ENCODE peak calls at places on chromosomes 1 and 21, in nine cellular contexts. One of them, this sample, is unnamed.

GRCh38 chr1:204829133-204829532 is 41.5 kb upstream of the NFASC start:
- DNase-seq in sigmoid colon: no peak
- DNase-seq in fibroblast of the aortic adventitia: no peak
- DNase-seq in pancreas: no peak
- DNase-seq in HFF-Myc: no peak
- DNase-seq in cardiac fibroblast: no peak
- DNase-seq in cardiac muscle cell: no peak
- DNase-seq in stomach: no peak
- DNase-seq in neural crest cell: no peak
- DNase-seq in this sample: no peak

GRCh38 chr1:25566730-25567341 is 23.4 kb downstream of the LDLRAP1 start:
- DNase-seq in sigmoid colon: peak
- DNase-seq in fibroblast of the aortic adventitia: peak
- DNase-seq in pancreas: no peak
- DNase-seq in HFF-Myc: no peak
- DNase-seq in cardiac fibroblast: peak
- DNase-seq in cardiac muscle cell: peak
- DNase-seq in stomach: no peak
- DNase-seq in neural crest cell: peak
- DNase-seq in this sample: no peak

GRCh38 chr1:240169188-240169587 is 77.5 kb downstream of the FMN2 start:
- DNase-seq in sigmoid colon: no peak
- DNase-seq in fibroblast of the aortic adventitia: peak
- DNase-seq in pancreas: no peak
- DNase-seq in HFF-Myc: no peak
- DNase-seq in cardiac fibroblast: peak
- DNase-seq in cardiac muscle cell: no peak
- DNase-seq in stomach: no peak
- DNase-seq in neural crest cell: no peak
- DNase-seq in this sample: no peak

GRCh38 chr1:158607296-158607695 is 2.2 kb downstream of the OR10Z1 start:
- DNase-seq in sigmoid colon: no peak
- DNase-seq in fibroblast of the aortic adventitia: no peak
- DNase-seq in pancreas: no peak
- DNase-seq in HFF-Myc: no peak
- DNase-seq in cardiac fibroblast: no peak
- DNase-seq in cardiac muscle cell: no peak
- DNase-seq in stomach: no peak
- DNase-seq in neural crest cell: no peak
- DNase-seq in this sample: no peak

GRCh38 chr1:160579216-160579701 is at the start of gene CD84:
- DNase-seq in sigmoid colon: no peak
- DNase-seq in fibroblast of the aortic adventitia: no peak
- DNase-seq in pancreas: no peak
- DNase-seq in HFF-Myc: no peak
- DNase-seq in cardiac fibroblast: no peak
- DNase-seq in cardiac muscle cell: no peak
- DNase-seq in stomach: no peak
- DNase-seq in neural crest cell: no peak
- DNase-seq in this sample: no peak

GRCh38 chr1:61181016-61181560 is 98.7 kb downstream of the NFIA start:
- DNase-seq in sigmoid colon: no peak
- DNase-seq in fibroblast of the aortic adventitia: no peak
- DNase-seq in pancreas: no peak
- DNase-seq in HFF-Myc: no peak
- DNase-seq in cardiac fibroblast: no peak
- DNase-seq in cardiac muscle cell: no peak
- DNase-seq in stomach: no peak
- DNase-seq in neural crest cell: no peak
- DNase-seq in this sample: no peak

GRCh38 chr1:20974069-20974468 is 187.0 kb upstream of the HP1BP3 start:
- DNase-seq in sigmoid colon: no peak
- DNase-seq in fibroblast of the aortic adventitia: peak
- DNase-seq in pancreas: no peak
- DNase-seq in HFF-Myc: no peak
- DNase-seq in cardiac fibroblast: peak
- DNase-seq in cardiac muscle cell: no peak
- DNase-seq in stomach: no peak
- DNase-seq in neural crest cell: no peak
- DNase-seq in this sample: no peak

GRCh38 chr1:162062542-162063015 is 6.9 kb upstream of the NOS1AP start:
- DNase-seq in sigmoid colon: no peak
- DNase-seq in fibroblast of the aortic adventitia: peak
- DNase-seq in pancreas: no peak
- DNase-seq in HFF-Myc: peak
- DNase-seq in cardiac fibroblast: no peak
- DNase-seq in cardiac muscle cell: peak
- DNase-seq in stomach: peak
- DNase-seq in neural crest cell: no peak
- DNase-seq in this sample: peak

GRCh38 chr1:1678581-1679380 is 13.8 kb downstream of the SLC35E2B start:
- DNase-seq in sigmoid colon: peak
- DNase-seq in fibroblast of the aortic adventitia: no peak
- DNase-seq in pancreas: peak
- DNase-seq in HFF-Myc: no peak
- DNase-seq in cardiac fibroblast: no peak
- DNase-seq in cardiac muscle cell: peak
- DNase-seq in stomach: peak
- DNase-seq in neural crest cell: no peak
- DNase-seq in this sample: peak

GRCh38 chr1:233172201-233172600 is 123.3 kb downstream of the PCNX2 start:
- DNase-seq in sigmoid colon: no peak
- DNase-seq in fibroblast of the aortic adventitia: peak
- DNase-seq in pancreas: no peak
- DNase-seq in HFF-Myc: no peak
- DNase-seq in cardiac fibroblast: peak
- DNase-seq in cardiac muscle cell: no peak
- DNase-seq in stomach: no peak
- DNase-seq in neural crest cell: no peak
- DNase-seq in this sample: no peak

GRCh38 chr21:42289926-42290325 is 25.3 kb downstream of the TFF3 start:
- DNase-seq in sigmoid colon: no peak
- DNase-seq in fibroblast of the aortic adventitia: no peak
- DNase-seq in pancreas: peak
- DNase-seq in HFF-Myc: no peak
- DNase-seq in cardiac fibroblast: no peak
- DNase-seq in cardiac muscle cell: no peak
- DNase-seq in stomach: no peak
- DNase-seq in neural crest cell: no peak
- DNase-seq in this sample: no peak

GRCh38 chr21:42655797-42656770 is 2.7 kb downstream of the PDE9A start:
- DNase-seq in sigmoid colon: peak
- DNase-seq in fibroblast of the aortic adventitia: no peak
- DNase-seq in pancreas: no peak
- DNase-seq in HFF-Myc: no peak
- DNase-seq in cardiac fibroblast: no peak
- DNase-seq in cardiac muscle cell: no peak
- DNase-seq in stomach: no peak
- DNase-seq in neural crest cell: no peak
- DNase-seq in this sample: no peak

GRCh38 chr1:17010601-17011438 is 908 bp downstream of the ATP13A2 start:
- DNase-seq in sigmoid colon: no peak
- DNase-seq in fibroblast of the aortic adventitia: peak
- DNase-seq in pancreas: peak
- DNase-seq in HFF-Myc: no peak
- DNase-seq in cardiac fibroblast: peak
- DNase-seq in cardiac muscle cell: no peak
- DNase-seq in stomach: peak
- DNase-seq in neural crest cell: no peak
- DNase-seq in this sample: peak

GRCh38 chr1:245380790-245381535 is 226.2 kb downstream of the KIF26B start:
- DNase-seq in sigmoid colon: no peak
- DNase-seq in fibroblast of the aortic adventitia: peak
- DNase-seq in pancreas: no peak
- DNase-seq in HFF-Myc: no peak
- DNase-seq in cardiac fibroblast: no peak
- DNase-seq in cardiac muscle cell: no peak
- DNase-seq in stomach: no peak
- DNase-seq in neural crest cell: no peak
- DNase-seq in this sample: peak

GRCh38 chr1:222767152-222767571 is 30.2 kb downstream of the FAM177B start:
- DNase-seq in sigmoid colon: no peak
- DNase-seq in fibroblast of the aortic adventitia: no peak
- DNase-seq in pancreas: no peak
- DNase-seq in HFF-Myc: no peak
- DNase-seq in cardiac fibroblast: no peak
- DNase-seq in cardiac muscle cell: no peak
- DNase-seq in stomach: no peak
- DNase-seq in neural crest cell: no peak
- DNase-seq in this sample: no peak

GRCh38 chr1:222769968-222770620 is 33.1 kb downstream of the FAM177B start:
- DNase-seq in sigmoid colon: no peak
- DNase-seq in fibroblast of the aortic adventitia: peak
- DNase-seq in pancreas: no peak
- DNase-seq in HFF-Myc: no peak
- DNase-seq in cardiac fibroblast: peak
- DNase-seq in cardiac muscle cell: no peak
- DNase-seq in stomach: no peak
- DNase-seq in neural crest cell: no peak
- DNase-seq in this sample: no peak

GRCh38 chr1:222768592-222768991 is 31.6 kb downstream of the FAM177B start:
- DNase-seq in sigmoid colon: no peak
- DNase-seq in fibroblast of the aortic adventitia: no peak
- DNase-seq in pancreas: no peak
- DNase-seq in HFF-Myc: no peak
- DNase-seq in cardiac fibroblast: no peak
- DNase-seq in cardiac muscle cell: no peak
- DNase-seq in stomach: no peak
- DNase-seq in neural crest cell: no peak
- DNase-seq in this sample: no peak

DNA sequence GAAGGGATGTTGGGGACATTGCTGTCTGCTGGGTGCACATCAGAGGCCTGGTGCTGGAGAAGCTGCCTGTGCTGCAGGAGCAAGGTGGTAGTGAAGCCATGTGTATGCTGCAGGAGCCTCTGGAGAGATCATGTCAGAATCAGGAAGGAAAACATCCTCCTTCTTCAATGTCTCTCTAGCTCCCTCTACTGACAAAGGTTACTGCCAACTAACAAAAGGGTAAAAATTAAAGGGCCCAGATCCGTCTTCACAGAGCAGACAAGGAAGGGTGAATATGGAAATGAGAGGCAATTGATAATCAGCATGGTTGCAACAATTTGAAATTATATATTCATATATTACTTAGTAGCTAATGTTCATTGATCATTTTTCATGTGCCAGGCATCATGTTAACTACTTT is 32.2 kb downstream of the FAM177B start:
- DNase-seq in sigmoid colon: no peak
- DNase-seq in fibroblast of the aortic adventitia: no peak
- DNase-seq in pancreas: no peak
- DNase-seq in HFF-Myc: no peak
- DNase-seq in cardiac fibroblast: no peak
- DNase-seq in cardiac muscle cell: no peak
- DNase-seq in stomach: no peak
- DNase-seq in neural crest cell: no peak
- DNase-seq in this sample: no peak
- TF ChIP-seq CTCF in sigmoid colon: no peak
- TF ChIP-seq CTCF in fibroblast of the aortic adventitia: no peak
- TF ChIP-seq CTCF in pancreas: no peak
- TF ChIP-seq CTCF in HFF-Myc: peak
- TF ChIP-seq CTCF in cardiac fibroblast: no peak
- TF ChIP-seq CTCF in cardiac muscle cell: no peak
- TF ChIP-seq CTCF in stomach: no peak
- TF ChIP-seq CTCF in neural crest cell: peak
- TF ChIP-seq CTCF in this sample: peak

DNA sequence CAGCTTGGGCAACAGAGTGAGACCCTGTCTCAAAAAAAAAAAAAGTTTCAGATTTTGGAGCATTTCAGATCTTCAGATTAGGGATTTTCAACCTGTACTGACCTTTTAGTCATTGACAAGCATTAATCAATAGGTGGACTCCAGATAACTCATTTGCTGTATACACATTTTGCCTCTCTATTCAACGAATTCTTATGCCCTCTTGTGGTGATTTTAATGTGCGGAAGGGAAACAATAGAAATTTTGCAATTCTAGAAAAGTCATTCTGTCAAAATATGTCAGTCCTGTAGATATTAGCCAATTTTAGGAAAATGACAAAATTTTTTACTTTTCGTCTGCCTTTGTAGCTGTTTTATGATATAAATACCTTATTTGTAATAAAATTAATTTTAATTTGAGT is 11.6 kb upstream of the OR2G2 start:
- DNase-seq in sigmoid colon: no peak
- DNase-seq in fibroblast of the aortic adventitia: no peak
- DNase-seq in pancreas: no peak
- DNase-seq in HFF-Myc: no peak
- DNase-seq in cardiac fibroblast: peak
- DNase-seq in cardiac muscle cell: peak
- DNase-seq in stomach: no peak
- DNase-seq in neural crest cell: no peak
- DNase-seq in this sample: no peak
- TF ChIP-seq CTCF in sigmoid colon: peak
- TF ChIP-seq CTCF in fibroblast of the aortic adventitia: no peak
- TF ChIP-seq CTCF in pancreas: no peak
- TF ChIP-seq CTCF in HFF-Myc: no peak
- TF ChIP-seq CTCF in cardiac fibroblast: peak
- TF ChIP-seq CTCF in cardiac muscle cell: peak
- TF ChIP-seq CTCF in stomach: no peak
- TF ChIP-seq CTCF in neural crest cell: peak
- TF ChIP-seq CTCF in this sample: peak

DNA sequence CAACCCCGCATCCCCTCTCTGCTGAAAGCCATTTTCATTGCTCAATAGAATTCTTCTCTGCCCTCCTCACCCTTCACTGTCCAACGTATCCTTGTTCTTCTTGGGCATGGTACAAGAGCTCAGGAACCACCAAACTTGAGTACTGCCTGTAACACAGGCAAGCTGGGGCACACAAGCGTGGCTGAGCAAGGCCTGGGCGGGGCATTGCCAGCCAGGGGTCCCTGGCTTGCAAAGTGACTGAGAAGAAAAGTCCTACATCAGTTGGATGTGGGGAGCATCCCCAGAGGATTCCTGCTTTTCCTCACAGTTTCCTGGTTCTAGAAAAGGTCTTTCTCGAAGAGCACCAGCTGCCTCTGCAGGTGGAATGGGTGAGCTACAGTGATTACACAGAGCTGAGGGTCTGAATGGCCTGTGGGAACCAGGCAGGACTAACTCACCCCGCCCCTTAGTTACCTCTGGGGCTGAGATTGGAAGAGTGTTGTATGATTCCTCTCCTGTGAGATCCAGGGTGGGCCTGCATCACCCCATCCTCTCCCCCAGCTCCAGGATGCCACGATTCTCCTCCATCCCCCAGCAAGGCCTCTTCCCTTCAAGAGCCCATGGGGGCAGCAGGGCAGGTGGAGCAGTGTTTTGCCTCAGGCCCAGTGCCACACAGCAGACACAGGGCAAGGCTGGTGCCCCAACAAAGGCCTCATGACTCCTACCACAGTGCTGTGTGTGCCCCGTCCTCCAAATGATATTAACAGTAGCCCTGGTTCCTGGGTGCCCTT is 121.9 kb downstream of the MATN1 start:
- DNase-seq in sigmoid colon: no peak
- DNase-seq in fibroblast of the aortic adventitia: no peak
- DNase-seq in pancreas: no peak
- DNase-seq in HFF-Myc: no peak
- DNase-seq in cardiac fibroblast: no peak
- DNase-seq in cardiac muscle cell: no peak
- DNase-seq in stomach: no peak
- DNase-seq in neural crest cell: no peak
- DNase-seq in this sample: no peak
- TF ChIP-seq CTCF in sigmoid colon: no peak
- TF ChIP-seq CTCF in fibroblast of the aortic adventitia: no peak
- TF ChIP-seq CTCF in pancreas: no peak
- TF ChIP-seq CTCF in HFF-Myc: no peak
- TF ChIP-seq CTCF in cardiac fibroblast: no peak
- TF ChIP-seq CTCF in cardiac muscle cell: peak
- TF ChIP-seq CTCF in stomach: no peak
- TF ChIP-seq CTCF in neural crest cell: no peak
- TF ChIP-seq CTCF in this sample: no peak

GRCh38 chr1:211675230-211676105 is at the start of gene NEK2:
- DNase-seq in sigmoid colon: peak
- DNase-seq in fibroblast of the aortic adventitia: peak
- DNase-seq in pancreas: peak
- DNase-seq in HFF-Myc: peak
- DNase-seq in cardiac fibroblast: peak
- DNase-seq in cardiac muscle cell: peak
- DNase-seq in stomach: peak
- DNase-seq in neural crest cell: peak
- DNase-seq in this sample: peak
- TF ChIP-seq CTCF in sigmoid colon: no peak
- TF ChIP-seq CTCF in fibroblast of the aortic adventitia: no peak
- TF ChIP-seq CTCF in pancreas: no peak
- TF ChIP-seq CTCF in HFF-Myc: no peak
- TF ChIP-seq CTCF in cardiac fibroblast: no peak
- TF ChIP-seq CTCF in cardiac muscle cell: no peak
- TF ChIP-seq CTCF in stomach: no peak
- TF ChIP-seq CTCF in neural crest cell: no peak
- TF ChIP-seq CTCF in this sample: no peak

This sample was measured in BE2C.